ENCODE peak calls at places on chromosomes 3 and 15, in seven cellular contexts. E is mesendoderm, X is neuronal stem cell, F is mesenchymal stem cell, S is trophoblast cell, T is H1, L is H9. R is an unnamed sample.

GRCh38 chr3:103517013-103517412 is 1082.2 kb downstream of the ZPLD1 start:
- DNase-seq in L (no peak), S (peak; percentile 16), F (no peak), X (no peak), T (no peak), E (peak; percentile 21), R (no peak)

GRCh38 chr15:48721061-48721810 is 75.7 kb upstream of the FBN1 start:
- DNase-seq in S (no peak), T (no peak), F (peak; percentile 16), E (no peak), X (no peak), L (no peak), R (peak; percentile 33)

GRCh38 chr15:76994001-76994400 is 925 bp upstream of the PSTPIP1 start:
- DNase-seq in F (no peak), X (no peak), S (no peak), L (no peak), T (no peak), E (no peak), R (no peak)

GRCh38 chr3:146092230-146092629 is 68.8 kb downstream of the PLOD2 start:
- DNase-seq in S (no peak), E (no peak), T (no peak), F (no peak), X (no peak), L (no peak), R (peak; percentile 38)

GRCh38 chr3:105367063-105367405 is 325 bp downstream of the ALCAM start:
- DNase-seq in F (peak; percentile 52), L (peak; percentile 35), T (no peak), X (no peak), E (no peak), S (no peak), R (no peak)

GRCh38 chr3:173109143-173109542 is 31.9 kb downstream of the SPATA16 start:
- DNase-seq in S (no peak), E (peak; percentile 44), F (no peak), T (no peak), X (peak; percentile 6), L (no peak), R (no peak)

GRCh38 chr15:70327328-70328136 is 229.8 kb upstream of the TLE3 start:
- DNase-seq in F (peak; percentile 48), T (peak; percentile 39), L (no peak), E (peak; percentile 79), S (peak; percentile 41), X (no peak), R (peak; percentile 43)

GRCh38 chr3:155362808-155363689 is 69.6 kb upstream of the STRIT1 start:
- DNase-seq in X (no peak), T (peak; percentile 74), S (peak; percentile 4), F (no peak), L (peak; percentile 82), E (peak; percentile 89), R (no peak)

GRCh38 chr3:130975251-130975650 is 51.4 kb downstream of the ASTE1 start:
- DNase-seq in S (peak; percentile 37), L (no peak), T (no peak), E (no peak), F (no peak), X (no peak), R (no peak)

GRCh38 chr3:149273096-149273751 is 51.6 kb upstream of the CP start:
- DNase-seq in E (peak; percentile 91), X (peak; percentile 71), F (peak; percentile 87), L (peak; percentile 59), T (no peak), S (peak; percentile 45), R (peak; percentile 91)

GRCh38 chr3:192207239-192207638 is 520.1 kb downstream of the FGF12 start:
- DNase-seq in L (no peak), X (no peak), S (no peak), T (no peak), F (no peak), E (no peak), R (no peak)

GRCh38 chr3:166697495-166697894 is 682.6 kb downstream of the ZBBX start:
- DNase-seq in L (no peak), S (no peak), F (no peak), T (no peak), X (no peak), E (no peak), R (no peak)

GRCh38 chr3:14248849-14249523 is 70.4 kb downstream of the LSM3 start:
- DNase-seq in T (no peak), F (peak; percentile 36), S (no peak), L (no peak), E (no peak), X (no peak), R (no peak)

GRCh38 chr3:143421556-143421955 is 302.0 kb downstream of the CHST2 start:
- DNase-seq in X (no peak), F (peak; percentile 22), S (no peak), T (no peak), L (no peak), E (no peak), R (no peak)

GRCh38 chr15:98906712-98907083 is 100.9 kb downstream of the PGPEP1L start:
- DNase-seq in S (no peak), F (peak; percentile 46), L (no peak), T (no peak), E (no peak), X (no peak), R (peak; percentile 58)

GRCh38 chr3:123258811-123259420 is 57.2 kb downstream of the SEC22A start:
- DNase-seq in X (no peak), S (no peak), E (no peak), T (no peak), L (no peak), F (peak; percentile 68), R (peak; percentile 69)

GRCh38 chr3:172069473-172069872 is 30.1 kb downstream of the FNDC3B start:
- DNase-seq in E (no peak), T (no peak), L (no peak), F (no peak), X (no peak), S (no peak), R (no peak)

GRCh38 chr3:128723477-128723876 is 2.5 kb upstream of the RAB7A start:
- DNase-seq in E (no peak), F (no peak), X (no peak), L (no peak), S (no peak), T (no peak), R (no peak)

GRCh38 chr15:93831641-93832040 is 399.7 kb upstream of the MCTP2 start:
- DNase-seq in S (no peak), T (no peak), X (no peak), F (no peak), L (no peak), E (no peak), R (no peak)

GRCh38 chr3:10919636-10920035 is 72.9 kb upstream of the SLC6A1 start:
- DNase-seq in T (no peak), X (no peak), S (no peak), L (no peak), E (no peak), F (no peak), R (no peak)

GRCh38 chr15:88690331-88690730 is 51.5 kb downstream of the ISG20 start:
- DNase-seq in E (no peak), S (no peak), L (no peak), T (no peak), X (no peak), F (no peak), R (no peak)

GRCh38 chr15:88693191-88693590 is 54.4 kb downstream of the ISG20 start:
- DNase-seq in F (no peak), L (no peak), T (no peak), E (no peak), S (no peak), X (no peak), R (no peak)

GRCh38 chr15:88695595-88696186 is 56.9 kb downstream of the ISG20 start:
- DNase-seq in F (no peak), S (no peak), X (no peak), E (no peak), L (no peak), T (no peak), R (no peak)

GRCh38 chr15:88697276-88697675 is 58.5 kb downstream of the ISG20 start:
- DNase-seq in S (no peak), L (no peak), T (no peak), E (no peak), F (no peak), X (no peak), R (no peak)

DNA sequence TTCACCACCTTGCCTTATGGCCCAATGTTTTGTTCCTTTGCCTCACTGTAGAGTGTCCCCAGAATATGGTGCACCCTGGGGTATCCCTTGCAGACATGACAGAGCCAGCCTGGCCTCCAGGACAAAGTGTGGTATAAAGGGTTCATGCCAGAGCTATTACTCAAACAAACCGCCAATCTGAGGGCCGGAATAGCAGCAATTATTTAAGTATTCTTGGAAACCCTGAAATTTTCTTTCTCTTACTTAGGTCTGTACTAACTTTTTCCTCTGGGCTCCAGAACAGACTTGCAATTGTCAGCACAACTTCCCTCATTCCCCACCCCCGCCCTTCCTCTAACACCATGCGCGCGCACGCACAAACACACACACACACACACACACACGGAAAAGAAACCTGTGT is 56.2 kb downstream of the ISG20 start:
- DNase-seq in L (no peak), E (no peak), X (no peak), S (no peak), T (no peak), F (no peak), R (no peak)
- H3K18ac ChIP-seq in L (no peak overlapping the region), E (no peak overlapping the region), X (no peak overlapping the region), S (no peak overlapping the region), T (no peak overlapping the region), F (no peak overlapping the region), R (no peak overlapping the region)

DNA sequence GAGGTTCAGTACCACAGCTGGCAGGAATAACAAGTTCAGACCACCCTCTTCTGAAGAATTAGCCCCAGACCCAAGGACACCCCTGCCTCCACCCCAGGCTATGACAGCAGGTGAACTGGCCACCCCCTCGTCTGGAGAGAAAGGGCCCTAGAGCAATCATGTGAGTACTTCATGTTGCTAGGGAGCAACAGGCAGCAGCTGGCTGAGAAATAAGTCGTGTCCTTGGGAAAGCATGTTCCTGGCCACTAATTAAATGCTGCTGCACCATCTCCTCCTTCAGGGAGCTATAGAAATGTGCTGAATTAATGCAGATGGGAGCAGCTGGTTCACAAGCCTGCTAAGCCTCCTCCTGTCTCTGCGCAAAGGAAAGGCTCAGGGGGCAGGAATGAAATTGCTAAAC is 31.5 kb downstream of the MRPS11 start:
- DNase-seq in F (no peak), L (no peak), E (no peak), T (no peak), S (no peak), X (no peak), R (no peak)
- H3K18ac ChIP-seq in F (no peak overlapping the region), L (no peak overlapping the region), E (no peak overlapping the region), T (no peak overlapping the region), S (no peak overlapping the region), X (no peak overlapping the region), R (no peak overlapping the region)

GRCh38 chr3:39502838-39503145 is 35.3 kb downstream of the MOBP start:
- DNase-seq in F (no peak), X (no peak), S (no peak), E (peak; percentile 48), L (no peak), T (no peak), R (no peak)
- H3K18ac ChIP-seq in F (no peak overlapping the region), X (no peak overlapping the region), S (no peak overlapping the region), E (no peak overlapping the region), L (no peak overlapping the region), T (no peak overlapping the region), R (no peak overlapping the region)

DNA sequence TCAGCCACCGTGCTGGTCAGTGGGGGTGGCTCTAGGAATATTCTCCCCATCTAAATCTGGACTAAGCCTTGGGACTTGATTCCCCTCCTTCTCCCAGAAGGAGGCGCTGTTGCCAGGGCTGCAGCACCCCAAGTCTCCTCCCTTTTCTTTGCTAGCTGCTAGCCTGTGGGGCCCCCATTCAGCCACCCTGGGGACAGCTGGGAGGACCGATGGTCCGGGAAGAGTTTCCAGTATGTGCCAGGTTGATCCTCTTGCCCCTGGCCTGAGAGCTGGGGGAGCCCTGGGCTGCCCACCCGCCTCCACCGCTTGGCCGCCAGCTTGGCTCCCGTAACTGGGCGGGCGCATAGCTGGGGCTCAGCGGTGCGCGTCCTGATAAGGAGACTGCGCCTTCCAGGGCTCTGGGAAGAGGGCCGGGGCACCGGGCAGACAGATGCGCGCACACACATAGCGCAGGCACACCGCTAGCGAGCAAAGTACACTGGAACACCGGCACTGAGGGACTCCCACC is 4.2 kb downstream of the SMAD6 start:
- DNase-seq in L (no peak), F (no peak), T (no peak), X (no peak), S (no peak), E (peak; percentile 37), R (peak; percentile 35)
- H3K18ac ChIP-seq in L (no peak overlapping the region), F (peak overlapping the region; percentile 1), T (peak overlapping the region; percentile 60), X (peak overlapping the region; percentile 54), S (peak overlapping the region; percentile 60), E (peak overlapping the region; percentile 22), R (no peak overlapping the region)